ENCODE peak calls at places on chromosomes 11 and 22, in seven cellular contexts. One of them, this sample, is unnamed.
A peak's percentile ranks its signal among the peaks of the same experiment; 100 is the strongest.

GRCh38 chr11:75068993-75069392 is 27.7 kb downstream of the OR2AT4 start:
- DNase-seq in H1: no peak
- DNase-seq in H9: no peak
- DNase-seq in IMR-90: no peak
- DNase-seq in mesendoderm: no peak
- DNase-seq in mesenchymal stem cell: no peak
- DNase-seq in trophoblast cell: no peak
- DNase-seq in this sample: no peak

GRCh38 chr11:68122936-68123539 is 1.9 kb upstream of the CHKA start:
- DNase-seq in H1: no peak
- DNase-seq in H9: peak; percentile 54
- DNase-seq in IMR-90: no peak
- DNase-seq in mesendoderm: peak; percentile 80
- DNase-seq in mesenchymal stem cell: no peak
- DNase-seq in trophoblast cell: peak; percentile 70
- DNase-seq in this sample: no peak

GRCh38 chr22:48745842-48746788 is 1081.6 kb downstream of the BRD1 start:
- DNase-seq in H1: peak; percentile 44
- DNase-seq in H9: peak; percentile 27
- DNase-seq in IMR-90: no peak
- DNase-seq in mesendoderm: no peak
- DNase-seq in mesenchymal stem cell: no peak
- DNase-seq in trophoblast cell: no peak
- DNase-seq in this sample: no peak

GRCh38 chr11:134119094-134119493 is 50.2 kb downstream of the JAM3 start:
- DNase-seq in H1: no peak
- DNase-seq in H9: no peak
- DNase-seq in IMR-90: peak; percentile 86
- DNase-seq in mesendoderm: no peak
- DNase-seq in mesenchymal stem cell: peak; percentile 67
- DNase-seq in trophoblast cell: peak; percentile 62
- DNase-seq in this sample: no peak

GRCh38 chr22:23218867-23219251 is 38.5 kb downstream of the BCR start:
- DNase-seq in H1: no peak
- DNase-seq in H9: peak; percentile 69
- DNase-seq in IMR-90: peak; percentile 62
- DNase-seq in mesendoderm: peak; percentile 92
- DNase-seq in mesenchymal stem cell: peak; percentile 83
- DNase-seq in trophoblast cell: no peak
- DNase-seq in this sample: no peak

GRCh38 chr11:12674936-12675696 is 895 bp downstream of the TEAD1 start:
- DNase-seq in H1: no peak
- DNase-seq in H9: no peak
- DNase-seq in IMR-90: no peak
- DNase-seq in mesendoderm: peak; percentile 51
- DNase-seq in mesenchymal stem cell: peak; percentile 63
- DNase-seq in trophoblast cell: peak; percentile 57
- DNase-seq in this sample: no peak

GRCh38 chr11:69870772-69871171 is 51.6 kb upstream of the FGF3 start:
- DNase-seq in H1: no peak
- DNase-seq in H9: no peak
- DNase-seq in IMR-90: no peak
- DNase-seq in mesendoderm: no peak
- DNase-seq in mesenchymal stem cell: peak; percentile 70
- DNase-seq in trophoblast cell: no peak
- DNase-seq in this sample: no peak

GRCh38 chr11:3642071-3642951 is 519 bp upstream of the ART5 start:
- DNase-seq in H1: peak; percentile 95
- DNase-seq in H9: peak; percentile 98
- DNase-seq in IMR-90: peak; percentile 58
- DNase-seq in mesendoderm: peak; percentile 97
- DNase-seq in mesenchymal stem cell: peak; percentile 85
- DNase-seq in trophoblast cell: peak; percentile 42
- DNase-seq in this sample: peak; percentile 92

GRCh38 chr11:123000721-123001120 is 19.1 kb upstream of the BSX start:
- DNase-seq in H1: no peak
- DNase-seq in H9: no peak
- DNase-seq in IMR-90: no peak
- DNase-seq in mesendoderm: no peak
- DNase-seq in mesenchymal stem cell: no peak
- DNase-seq in trophoblast cell: no peak
- DNase-seq in this sample: no peak

GRCh38 chr11:86615495-86615894 is 56.9 kb downstream of the ME3 start:
- DNase-seq in H1: no peak
- DNase-seq in H9: no peak
- DNase-seq in IMR-90: no peak
- DNase-seq in mesendoderm: no peak
- DNase-seq in mesenchymal stem cell: no peak
- DNase-seq in trophoblast cell: no peak
- DNase-seq in this sample: no peak

GRCh38 chr22:50604623-50605348 is 4.2 kb downstream of the MAPK8IP2 start:
- DNase-seq in H1: no peak
- DNase-seq in H9: no peak
- DNase-seq in IMR-90: no peak
- DNase-seq in mesendoderm: no peak
- DNase-seq in mesenchymal stem cell: no peak
- DNase-seq in trophoblast cell: no peak
- DNase-seq in this sample: no peak

GRCh38 chr11:69840371-69841169 is 21.4 kb upstream of the FGF3 start:
- DNase-seq in H1: peak; percentile 46
- DNase-seq in H9: peak; percentile 28
- DNase-seq in IMR-90: no peak
- DNase-seq in mesendoderm: no peak
- DNase-seq in mesenchymal stem cell: no peak
- DNase-seq in trophoblast cell: no peak
- DNase-seq in this sample: no peak

GRCh38 chr11:134664863-134665535 is 253.0 kb upstream of the B3GAT1 start:
- DNase-seq in H1: peak; percentile 36
- DNase-seq in H9: no peak
- DNase-seq in IMR-90: no peak
- DNase-seq in mesendoderm: no peak
- DNase-seq in mesenchymal stem cell: no peak
- DNase-seq in trophoblast cell: no peak
- DNase-seq in this sample: no peak

GRCh38 chr11:95925011-95925410 is 1.1 kb upstream of the MTMR2 start:
- DNase-seq in H1: no peak
- DNase-seq in H9: no peak
- DNase-seq in IMR-90: peak; percentile 34
- DNase-seq in mesendoderm: peak; percentile 84
- DNase-seq in mesenchymal stem cell: peak; percentile 28
- DNase-seq in trophoblast cell: peak; percentile 78
- DNase-seq in this sample: no peak

GRCh38 chr11:108388576-108388975 is 78.8 kb downstream of the C11orf65 start:
- DNase-seq in H1: no peak
- DNase-seq in H9: no peak
- DNase-seq in IMR-90: no peak
- DNase-seq in mesendoderm: no peak
- DNase-seq in mesenchymal stem cell: no peak
- DNase-seq in trophoblast cell: no peak
- DNase-seq in this sample: no peak

GRCh38 chr22:23119492-23120414 is 22.0 kb downstream of the RSPH14 start:
- DNase-seq in H1: no peak
- DNase-seq in H9: no peak
- DNase-seq in IMR-90: no peak
- DNase-seq in mesendoderm: peak; percentile 45
- DNase-seq in mesenchymal stem cell: no peak
- DNase-seq in trophoblast cell: no peak
- DNase-seq in this sample: no peak

GRCh38 chr11:61532136-61533038 is 23.8 kb downstream of the LRRC10B start:
- DNase-seq in H1: peak; percentile 90
- DNase-seq in H9: peak; percentile 80
- DNase-seq in IMR-90: no peak
- DNase-seq in mesendoderm: peak; percentile 82
- DNase-seq in mesenchymal stem cell: peak; percentile 25
- DNase-seq in trophoblast cell: peak; percentile 73
- DNase-seq in this sample: no peak

GRCh38 chr11:20599424-20600346 is at the start of gene SLC6A5:
- DNase-seq in H1: peak; percentile 88
- DNase-seq in H9: peak; percentile 90
- DNase-seq in IMR-90: peak; percentile 19
- DNase-seq in mesendoderm: peak; percentile 92
- DNase-seq in mesenchymal stem cell: peak; percentile 19
- DNase-seq in trophoblast cell: peak; percentile 66
- DNase-seq in this sample: peak; percentile 85

GRCh38 chr11:6223854-6224253 is 10.6 kb downstream of the FHIP1B start:
- DNase-seq in H1: no peak
- DNase-seq in H9: no peak
- DNase-seq in IMR-90: no peak
- DNase-seq in mesendoderm: no peak
- DNase-seq in mesenchymal stem cell: no peak
- DNase-seq in trophoblast cell: no peak
- DNase-seq in this sample: no peak

GRCh38 chr11:112925516-112926310 is 35.5 kb upstream of the NCAM1 start:
- DNase-seq in H1: no peak
- DNase-seq in H9: no peak
- DNase-seq in IMR-90: no peak
- DNase-seq in mesendoderm: no peak
- DNase-seq in mesenchymal stem cell: no peak
- DNase-seq in trophoblast cell: peak; percentile 70
- DNase-seq in this sample: no peak

GRCh38 chr11:17831883-17832282 is 97.3 kb downstream of the KCNC1 start:
- DNase-seq in H1: no peak
- DNase-seq in H9: no peak
- DNase-seq in IMR-90: no peak
- DNase-seq in mesendoderm: no peak
- DNase-seq in mesenchymal stem cell: no peak
- DNase-seq in trophoblast cell: no peak
- DNase-seq in this sample: no peak

GRCh38 chr11:65389294-65389980 is 3.0 kb downstream of the FRMD8 start:
- DNase-seq in H1: no peak
- DNase-seq in H9: no peak
- DNase-seq in IMR-90: no peak
- DNase-seq in mesendoderm: no peak
- DNase-seq in mesenchymal stem cell: peak; percentile 23
- DNase-seq in trophoblast cell: no peak
- DNase-seq in this sample: no peak

GRCh38 chr11:12808519-12808918 is 134.3 kb downstream of the TEAD1 start:
- DNase-seq in H1: no peak
- DNase-seq in H9: no peak
- DNase-seq in IMR-90: peak; percentile 76
- DNase-seq in mesendoderm: no peak
- DNase-seq in mesenchymal stem cell: peak; percentile 69
- DNase-seq in trophoblast cell: peak; percentile 39
- DNase-seq in this sample: no peak

DNA sequence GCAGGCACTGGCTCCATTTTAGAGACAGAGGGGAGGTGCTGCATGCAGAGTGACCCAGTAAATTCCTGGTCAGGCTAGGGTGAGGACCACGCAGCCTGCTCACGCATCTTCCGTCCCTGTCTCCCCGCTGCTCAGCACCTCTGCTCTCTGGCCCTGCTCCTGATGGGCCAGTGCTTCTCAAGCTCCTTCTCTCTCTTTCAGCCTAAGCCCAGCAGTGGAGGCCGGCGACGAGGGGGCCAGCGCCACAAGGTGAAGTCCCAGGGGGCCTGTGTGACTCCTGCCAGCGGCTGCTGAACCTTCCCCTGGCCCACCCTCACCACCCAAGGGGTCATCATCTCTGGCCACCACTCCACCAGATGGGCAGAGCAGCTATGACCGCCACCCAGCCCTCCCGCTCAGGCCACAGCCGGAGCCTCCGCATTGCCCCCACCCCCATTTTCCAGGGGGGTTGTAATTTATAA is 24.7 kb downstream of the GTPBP1 start:
- DNase-seq in H1: no peak
- DNase-seq in H9: no peak
- DNase-seq in IMR-90: no peak
- DNase-seq in mesendoderm: no peak
- DNase-seq in mesenchymal stem cell: no peak
- DNase-seq in trophoblast cell: no peak
- DNase-seq in this sample: no peak
- H3K4ac ChIP-seq in H1: no peak overlapping the region
- H3K4ac ChIP-seq in H9: no peak overlapping the region
- H3K4ac ChIP-seq in IMR-90: no peak overlapping the region
- H3K4ac ChIP-seq in mesendoderm: no peak overlapping the region
- H3K4ac ChIP-seq in mesenchymal stem cell: no peak overlapping the region
- H3K4ac ChIP-seq in trophoblast cell: no peak overlapping the region
- H3K4ac ChIP-seq in this sample: no peak overlapping the region

DNA sequence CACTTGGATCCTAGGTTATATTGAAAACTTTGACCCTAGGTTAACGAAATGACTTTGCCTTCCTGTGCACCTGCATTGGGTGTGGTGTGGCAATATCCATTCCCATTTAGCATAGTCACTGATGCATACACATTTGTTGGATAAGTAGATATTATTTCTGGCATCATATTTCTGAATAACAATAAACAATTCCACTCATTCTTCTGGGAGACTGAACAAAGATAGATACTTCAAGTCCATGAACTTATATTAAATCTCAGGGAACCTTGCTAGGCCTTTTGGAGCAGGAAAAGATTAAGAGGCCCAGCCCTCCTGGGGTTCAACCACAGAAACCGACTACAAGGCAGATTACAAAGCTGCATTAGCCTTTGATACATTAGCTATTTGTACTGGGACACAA is 118.9 kb downstream of the MSANTD4 start:
- DNase-seq in H1: no peak
- DNase-seq in H9: no peak
- DNase-seq in IMR-90: peak; percentile 30
- DNase-seq in mesendoderm: no peak
- DNase-seq in mesenchymal stem cell: no peak
- DNase-seq in trophoblast cell: no peak
- DNase-seq in this sample: no peak
- H3K4ac ChIP-seq in H1: no peak overlapping the region
- H3K4ac ChIP-seq in H9: no peak overlapping the region
- H3K4ac ChIP-seq in IMR-90: no peak overlapping the region
- H3K4ac ChIP-seq in mesendoderm: no peak overlapping the region
- H3K4ac ChIP-seq in mesenchymal stem cell: no peak overlapping the region
- H3K4ac ChIP-seq in trophoblast cell: no peak overlapping the region
- H3K4ac ChIP-seq in this sample: no peak overlapping the region

GRCh38 chr11:78672850-78673641 is 98.4 kb upstream of the NARS2 start:
- DNase-seq in H1: no peak
- DNase-seq in H9: no peak
- DNase-seq in IMR-90: no peak
- DNase-seq in mesendoderm: no peak
- DNase-seq in mesenchymal stem cell: no peak
- DNase-seq in trophoblast cell: no peak
- DNase-seq in this sample: no peak

DNA sequence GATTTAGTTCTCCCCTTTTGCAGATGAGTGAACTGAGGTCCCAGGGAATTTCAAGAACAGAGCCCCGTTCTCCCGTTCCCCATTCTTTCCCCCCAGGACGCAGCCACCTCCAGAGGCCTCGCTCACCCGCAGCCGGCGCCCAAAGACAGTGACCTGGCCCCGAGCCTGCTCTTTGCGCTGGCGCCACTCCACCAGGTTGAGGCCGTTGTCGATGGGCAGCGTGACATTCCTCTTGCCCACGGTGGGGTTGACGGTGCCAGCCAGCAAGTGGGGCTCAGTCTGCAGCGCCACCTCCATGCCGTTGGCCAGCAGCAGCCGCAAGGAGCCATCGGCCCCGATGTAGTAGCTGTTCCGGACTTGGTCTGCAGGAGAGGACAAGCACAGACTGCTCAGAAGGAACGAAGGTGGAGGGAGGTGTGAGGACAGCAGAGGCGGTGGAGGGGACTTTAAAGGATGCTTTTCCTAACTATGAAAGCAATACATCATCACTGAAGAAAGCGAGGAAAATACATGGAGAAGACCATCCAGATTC is 101.4 kb upstream of the NARS2 start:
- DNase-seq in H1: no peak
- DNase-seq in H9: no peak
- DNase-seq in IMR-90: no peak
- DNase-seq in mesendoderm: no peak
- DNase-seq in mesenchymal stem cell: no peak
- DNase-seq in trophoblast cell: no peak
- DNase-seq in this sample: no peak
- H3K4ac ChIP-seq in H1: no peak overlapping the region
- H3K4ac ChIP-seq in H9: no peak overlapping the region
- H3K4ac ChIP-seq in IMR-90: no peak overlapping the region
- H3K4ac ChIP-seq in mesendoderm: no peak overlapping the region
- H3K4ac ChIP-seq in mesenchymal stem cell: no peak overlapping the region
- H3K4ac ChIP-seq in trophoblast cell: no peak overlapping the region
- H3K4ac ChIP-seq in this sample: peak overlapping the region; percentile 95

GRCh38 chr11:34850339-34850738 is 65.8 kb downstream of the APIP start:
- DNase-seq in H1: no peak
- DNase-seq in H9: no peak
- DNase-seq in IMR-90: no peak
- DNase-seq in mesendoderm: no peak
- DNase-seq in mesenchymal stem cell: peak; percentile 7
- DNase-seq in trophoblast cell: peak; percentile 28
- DNase-seq in this sample: no peak
- H3K4ac ChIP-seq in H1: no peak overlapping the region
- H3K4ac ChIP-seq in H9: no peak overlapping the region
- H3K4ac ChIP-seq in IMR-90: no peak overlapping the region
- H3K4ac ChIP-seq in mesendoderm: no peak overlapping the region
- H3K4ac ChIP-seq in mesenchymal stem cell: no peak overlapping the region
- H3K4ac ChIP-seq in trophoblast cell: no peak overlapping the region
- H3K4ac ChIP-seq in this sample: no peak overlapping the region